ENCODE peak calls at places on chromosomes 1 and 21, in nine cellular contexts. Z, D, E, M, A, Y, V, K and W are unnamed samples.

GRCh38 chr1:111770916-111771315 is 15.2 kb downstream of the DDX20 start:
- DNase-seq in Z (no peak), D (no peak), E (no peak), M (no peak), A (no peak), Y (no peak), V (no peak), K (no peak), W (no peak)

GRCh38 chr1:15701784-15702183 is 17.7 kb downstream of the PLEKHM2 start:
- DNase-seq in Z (no peak), D (no peak), E (no peak), M (no peak), A (no peak), Y (no peak), V (no peak), K (no peak), W (no peak)

GRCh38 chr1:172668097-172668496 is 9.2 kb downstream of the FASLG start:
- DNase-seq in Z (no peak), D (no peak), E (no peak), M (no peak), A (no peak), Y (no peak), V (no peak), K (no peak), W (no peak)

GRCh38 chr1:243236604-243237252 is 18.4 kb downstream of the CEP170 start:
- DNase-seq in Z (no peak), D (no peak), E (no peak), M (no peak), A (no peak), Y (no peak), V (no peak), K (no peak), W (no peak)

GRCh38 chr1:38527373-38527966 is 332.1 kb downstream of the RRAGC start:
- DNase-seq in Z (no peak), D (no peak), E (no peak), M (peak), A (peak), Y (no peak), V (no peak), K (no peak), W (no peak)

GRCh38 chr1:199608414-199608813 is 419.1 kb upstream of the NR5A2 start:
- DNase-seq in Z (no peak), D (no peak), E (no peak), M (no peak), A (no peak), Y (no peak), V (no peak), K (no peak), W (no peak)

GRCh38 chr1:7717769-7718368 is 53.2 kb upstream of the VAMP3 start:
- DNase-seq in Z (no peak), D (no peak), E (no peak), M (no peak), A (no peak), Y (no peak), V (no peak), K (peak), W (no peak)

GRCh38 chr1:244154882-244155531 is 103.9 kb downstream of the ZBTB18 start:
- DNase-seq in Z (peak), D (peak), E (peak), M (no peak), A (no peak), Y (no peak), V (peak), K (no peak), W (no peak)

GRCh38 chr1:39690943-39691382 is 270 bp downstream of the HPCAL4 start:
- DNase-seq in Z (no peak), D (no peak), E (no peak), M (no peak), A (no peak), Y (no peak), V (no peak), K (no peak), W (no peak)

GRCh38 chr1:213389061-213389581 is 338.1 kb downstream of the RPS6KC1 start:
- DNase-seq in Z (peak), D (no peak), E (peak), M (no peak), A (no peak), Y (no peak), V (no peak), K (no peak), W (no peak)

GRCh38 chr1:14607295-14607694 is 8.8 kb downstream of the KAZN start:
- DNase-seq in Z (no peak), D (no peak), E (no peak), M (no peak), A (no peak), Y (no peak), V (no peak), K (no peak), W (no peak)

GRCh38 chr1:54403808-54404261 is 2.4 kb downstream of the SSBP3 start:
- DNase-seq in Z (no peak), D (no peak), E (peak), M (no peak), A (peak), Y (no peak), V (no peak), K (no peak), W (no peak)

GRCh38 chr1:15275921-15276683 is 29.1 kb downstream of the FHAD1 start:
- DNase-seq in Z (no peak), D (no peak), E (no peak), M (no peak), A (no peak), Y (no peak), V (no peak), K (no peak), W (no peak)

GRCh38 chr1:67623906-67624305 is 61.1 kb upstream of the GADD45A start:
- DNase-seq in Z (no peak), D (no peak), E (no peak), M (no peak), A (no peak), Y (no peak), V (no peak), K (no peak), W (no peak)

GRCh38 chr1:118487932-118488331 is 302.9 kb upstream of the SPAG17 start:
- DNase-seq in Z (no peak), D (no peak), E (no peak), M (no peak), A (no peak), Y (no peak), V (no peak), K (no peak), W (no peak)

GRCh38 chr1:236795757-236796719 is 946 bp downstream of the MTR start:
- DNase-seq in Z (no peak), D (no peak), E (peak), M (no peak), A (peak), Y (peak), V (no peak), K (peak), W (no peak)

GRCh38 chr1:27504588-27505419 is 14.8 kb upstream of the WASF2 start:
- DNase-seq in Z (peak), D (peak), E (peak), M (no peak), A (peak), Y (no peak), V (peak), K (peak), W (peak)

GRCh38 chr1:85584264-85584781 is 3.8 kb downstream of the CCN1 start:
- DNase-seq in Z (no peak), D (no peak), E (peak), M (peak), A (no peak), Y (peak), V (no peak), K (peak), W (no peak)

GRCh38 chr1:2944705-2945104 is 76.6 kb upstream of the ACTRT2 start:
- DNase-seq in Z (no peak), D (no peak), E (no peak), M (no peak), A (no peak), Y (no peak), V (no peak), K (no peak), W (no peak)

GRCh38 chr1:65558215-65558614 is 137.7 kb downstream of the LEPR start:
- DNase-seq in Z (no peak), D (no peak), E (no peak), M (no peak), A (no peak), Y (no peak), V (no peak), K (no peak), W (no peak)

GRCh38 chr21:41605178-41605933 is 97.4 kb upstream of the TMPRSS2 start:
- DNase-seq in Z (no peak), D (no peak), E (no peak), M (no peak), A (no peak), Y (no peak), V (peak), K (peak), W (no peak)

GRCh38 chr1:201137579-201138310 is 10.8 kb upstream of the ASCL5 start:
- DNase-seq in Z (peak), D (no peak), E (peak), M (peak), A (no peak), Y (peak), V (peak), K (no peak), W (no peak)

GRCh38 chr1:1218524-1219200 is 4.7 kb upstream of the TNFRSF4 start:
- DNase-seq in Z (no peak), D (no peak), E (no peak), M (no peak), A (no peak), Y (no peak), V (no peak), K (no peak), W (no peak)

GRCh38 chr1:27455166-27455811 is 34.7 kb downstream of the WASF2 start:
- DNase-seq in Z (no peak), D (no peak), E (no peak), M (no peak), A (no peak), Y (no peak), V (no peak), K (no peak), W (no peak)

GRCh38 chr1:97632075-97632474 is 288.8 kb downstream of the DPYD start:
- DNase-seq in Z (no peak), D (no peak), E (peak), M (no peak), A (no peak), Y (no peak), V (no peak), K (no peak), W (no peak)

GRCh38 chr1:53552981-53553733 is 94.0 kb downstream of the DMRTB1 start:
- DNase-seq in Z (peak), D (no peak), E (no peak), M (no peak), A (no peak), Y (no peak), V (no peak), K (no peak), W (no peak)

GRCh38 chr1:155080250-155081228 is 1.9 kb downstream of the EFNA3 start:
- DNase-seq in Z (no peak), D (peak), E (no peak), M (no peak), A (peak), Y (no peak), V (peak), K (peak), W (peak)

GRCh38 chr1:214022229-214022791 is 34.5 kb downstream of the PROX1 start:
- DNase-seq in Z (no peak), D (no peak), E (no peak), M (no peak), A (no peak), Y (no peak), V (no peak), K (no peak), W (no peak)

GRCh38 chr1:186700688-186701087 is 20.5 kb upstream of the PTGS2 start:
- DNase-seq in Z (no peak), D (no peak), E (no peak), M (no peak), A (no peak), Y (no peak), V (no peak), K (no peak), W (no peak)

GRCh38 chr1:90879281-90879680 is 142.6 kb downstream of the ZNF644 start:
- DNase-seq in Z (no peak), D (no peak), E (peak), M (no peak), A (peak), Y (no peak), V (no peak), K (no peak), W (no peak)

GRCh38 chr21:19501115-19501514 is 1097.5 kb upstream of the TMPRSS15 start:
- DNase-seq in Z (no peak), D (no peak), E (no peak), M (no peak), A (no peak), Y (no peak), V (no peak), K (no peak), W (no peak)

GRCh38 chr1:117368116-117369108 is 1.2 kb downstream of the MAN1A2 start:
- DNase-seq in Z (no peak), D (no peak), E (no peak), M (no peak), A (peak), Y (no peak), V (no peak), K (no peak), W (no peak)

GRCh38 chr1:44347280-44347679 is 7.8 kb downstream of the ERI3 start:
- DNase-seq in Z (no peak), D (no peak), E (no peak), M (no peak), A (no peak), Y (peak), V (no peak), K (no peak), W (no peak)

GRCh38 chr21:43189936-43190335 is 21.1 kb downstream of the CRYAA start:
- DNase-seq in Z (peak), D (no peak), E (no peak), M (no peak), A (no peak), Y (no peak), V (no peak), K (peak), W (no peak)

GRCh38 chr1:165960136-165960535 is 132.7 kb downstream of the UCK2 start:
- DNase-seq in Z (no peak), D (no peak), E (no peak), M (no peak), A (no peak), Y (peak), V (no peak), K (no peak), W (no peak)

GRCh38 chr21:45151484-45152115 is 77.2 kb downstream of the ADARB1 start:
- DNase-seq in Z (no peak), D (no peak), E (no peak), M (no peak), A (no peak), Y (no peak), V (no peak), K (no peak), W (no peak)

GRCh38 chr1:119275930-119276215 is 92.7 kb upstream of the HAO2 start:
- DNase-seq in Z (no peak), D (no peak), E (no peak), M (no peak), A (no peak), Y (peak), V (no peak), K (no peak), W (no peak)

GRCh38 chr1:3662080-3662671 is 9.9 kb downstream of the TP73 start:
- DNase-seq in Z (no peak), D (no peak), E (no peak), M (no peak), A (no peak), Y (no peak), V (no peak), K (no peak), W (no peak)

DNA sequence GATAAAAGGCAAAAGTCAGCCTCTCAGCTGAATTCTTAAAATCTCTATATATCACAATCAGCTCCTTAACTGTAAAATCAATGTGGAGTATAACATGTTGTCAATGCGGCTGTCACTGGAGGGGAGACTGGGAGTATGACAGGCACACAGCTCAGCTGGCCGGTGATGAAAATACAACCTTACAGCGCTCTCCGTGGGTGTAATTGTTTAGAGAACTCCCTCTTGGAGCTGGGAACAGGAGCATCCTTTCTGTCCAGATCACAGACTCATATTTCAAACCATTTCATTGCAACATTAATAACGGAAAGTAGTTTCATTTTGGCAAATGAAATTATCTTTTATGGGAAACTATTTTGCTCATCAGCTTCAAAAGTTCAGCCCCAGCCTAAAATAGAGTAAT is 324.6 kb downstream of the KCTD3 start:
- DNase-seq in Z (no peak), D (no peak), E (no peak), M (no peak), A (no peak), Y (no peak), V (no peak), K (no peak), W (no peak)
- TF ChIP-seq CTCF in Z (no peak), D (no peak), E (no peak), M (no peak), A (no peak), Y (no peak), V (no peak), K (no peak), W (no peak)

DNA sequence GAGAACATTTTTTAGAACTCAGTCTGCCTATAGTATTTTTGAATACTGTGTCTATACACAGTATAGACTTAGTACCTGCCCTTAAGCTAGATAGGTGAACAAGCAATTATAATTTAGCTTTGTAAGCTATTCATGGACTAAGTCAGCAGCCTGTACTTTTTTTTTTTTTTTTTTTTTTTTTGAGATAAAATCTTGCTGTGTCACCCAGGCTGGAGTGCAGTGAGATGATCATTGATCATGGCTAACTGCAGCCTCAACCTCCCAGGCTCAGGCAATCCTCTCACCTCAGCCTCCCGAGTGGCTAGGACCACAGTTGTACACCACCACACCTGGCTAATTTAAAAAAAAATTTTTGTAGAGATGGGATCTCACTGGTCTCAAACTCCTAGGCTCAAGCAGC is 17.2 kb downstream of the ITSN1 start:
- DNase-seq in Z (no peak), D (no peak), E (no peak), M (no peak), A (no peak), Y (no peak), V (no peak), K (no peak), W (no peak)
- TF ChIP-seq CTCF in Z (no peak), D (no peak), E (no peak), M (no peak), A (no peak), Y (no peak), V (no peak), K (no peak), W (no peak)

GRCh38 chr21:16993416-16994044 is 519.3 kb upstream of the CXADR start:
- DNase-seq in Z (no peak), D (no peak), E (no peak), M (no peak), A (no peak), Y (no peak), V (no peak), K (no peak), W (no peak)

GRCh38 chr21:16992448-16992847 is 520.4 kb upstream of the CXADR start:
- DNase-seq in Z (no peak), D (no peak), E (no peak), M (no peak), A (no peak), Y (no peak), V (no peak), K (peak), W (no peak)
- TF ChIP-seq CTCF in Z (no peak), D (no peak), E (no peak), M (no peak), A (no peak), Y (no peak), V (no peak), K (peak), W (no peak)

GRCh38 chr1:184463680-184464079 is 76.9 kb downstream of the C1orf21 start:
- DNase-seq in Z (no peak), D (no peak), E (no peak), M (no peak), A (no peak), Y (no peak), V (no peak), K (no peak), W (no peak)

GRCh38 chr1:184467295-184467694 is 80.5 kb downstream of the C1orf21 start:
- DNase-seq in Z (no peak), D (no peak), E (no peak), M (no peak), A (no peak), Y (no peak), V (no peak), K (no peak), W (no peak)

GRCh38 chr1:184462990-184463389 is 76.2 kb downstream of the C1orf21 start:
- DNase-seq in Z (no peak), D (no peak), E (no peak), M (no peak), A (no peak), Y (no peak), V (no peak), K (no peak), W (no peak)

GRCh38 chr1:184464757-184465156 is 77.9 kb downstream of the C1orf21 start:
- DNase-seq in Z (no peak), D (no peak), E (no peak), M (no peak), A (no peak), Y (no peak), V (no peak), K (no peak), W (no peak)

DNA sequence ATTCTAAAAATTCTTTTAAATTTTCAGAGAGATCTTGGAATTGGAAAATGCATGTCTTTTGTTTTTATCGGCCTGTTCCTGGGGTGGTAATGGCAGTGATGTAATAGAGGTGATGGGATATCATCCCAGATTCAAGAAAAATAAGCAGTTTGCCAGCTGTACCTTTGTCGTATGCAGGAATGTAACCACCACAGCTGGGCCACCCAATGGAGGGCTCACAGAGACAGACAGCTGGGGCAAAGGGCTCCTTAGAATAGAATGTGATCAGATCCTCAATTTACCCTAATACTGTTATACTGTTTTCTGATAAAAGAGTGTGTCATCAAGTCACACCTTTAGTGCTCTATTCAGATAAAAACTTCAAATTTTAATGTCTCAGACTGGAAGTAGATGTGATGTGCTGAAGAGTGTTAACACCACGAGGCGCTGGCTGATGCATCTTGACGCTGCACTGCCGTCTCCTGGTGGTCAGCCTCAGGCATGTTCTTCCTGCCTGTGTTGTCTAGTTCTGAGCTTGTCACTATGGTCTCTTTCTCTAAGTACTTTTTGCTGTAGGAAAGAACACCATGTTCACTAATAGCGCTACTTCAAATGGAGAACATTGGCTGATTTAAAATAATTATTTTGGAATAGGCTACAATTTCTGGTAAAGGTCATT is 78.8 kb downstream of the C1orf21 start:
- DNase-seq in Z (no peak), D (no peak), E (no peak), M (no peak), A (peak), Y (no peak), V (no peak), K (no peak), W (no peak)
- TF ChIP-seq CTCF in Z (no peak), D (peak), E (peak), M (no peak), A (peak), Y (no peak), V (no peak), K (peak), W (no peak)

DNA sequence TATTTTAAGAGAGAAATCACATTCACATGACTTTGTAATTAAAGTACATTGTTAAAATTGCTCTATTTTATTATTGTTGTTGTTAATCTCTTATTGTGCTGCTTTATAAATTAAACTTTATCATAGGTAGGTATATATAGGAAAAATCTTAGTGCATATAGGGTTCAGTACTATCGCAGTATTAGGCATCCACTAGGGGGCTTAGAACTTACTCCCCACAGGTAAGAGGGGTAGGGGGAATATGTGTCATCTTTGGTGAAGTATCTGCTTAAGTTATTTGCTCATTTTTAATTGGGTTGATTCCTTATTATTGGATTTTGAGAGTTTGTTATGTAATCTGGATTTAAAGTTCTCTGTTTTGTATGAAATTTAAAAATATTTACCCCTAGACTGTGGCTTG is 385.2 kb downstream of the DUSP10 start:
- DNase-seq in Z (no peak), D (no peak), E (no peak), M (no peak), A (peak), Y (no peak), V (no peak), K (no peak), W (no peak)
- TF ChIP-seq CTCF in Z (no peak), D (peak), E (no peak), M (no peak), A (no peak), Y (peak), V (no peak), K (peak), W (peak)